ENCODE peak calls at places on chromosomes 13 and 19, in four cellular contexts. One of them, this sample, is unnamed.

GRCh38 chr19:16075430-16076153 is 703 bp upstream of the TPM4 start:
- DNase-seq in activated gamma-delta T cell: no peak
- DNase-seq in activated naive CD4-positive, alpha-beta T cell treated with anti-CD3 and anti-CD28 coated beads, Interleukin-2, amount 50 U/mL, for 16 hours: no peak
- DNase-seq in T-cell: no peak
- DNase-seq in this sample: no peak

GRCh38 chr19:4051175-4052101 is 15.3 kb downstream of the ZBTB7A start:
- DNase-seq in activated gamma-delta T cell: no peak
- DNase-seq in activated naive CD4-positive, alpha-beta T cell treated with anti-CD3 and anti-CD28 coated beads, Interleukin-2, amount 50 U/mL, for 16 hours: no peak
- DNase-seq in T-cell: no peak
- DNase-seq in this sample: peak; percentile 43

GRCh38 chr19:2032296-2032941 is 16.9 kb upstream of the BTBD2 start:
- DNase-seq in activated gamma-delta T cell: no peak
- DNase-seq in activated naive CD4-positive, alpha-beta T cell treated with anti-CD3 and anti-CD28 coated beads, Interleukin-2, amount 50 U/mL, for 16 hours: no peak
- DNase-seq in T-cell: no peak
- DNase-seq in this sample: peak; percentile 72

GRCh38 chr13:28067526-28067925 is 32.9 kb downstream of the FLT3 start:
- DNase-seq in activated gamma-delta T cell: no peak
- DNase-seq in activated naive CD4-positive, alpha-beta T cell treated with anti-CD3 and anti-CD28 coated beads, Interleukin-2, amount 50 U/mL, for 16 hours: no peak
- DNase-seq in T-cell: no peak
- DNase-seq in this sample: no peak

GRCh38 chr13:113342820-113343691 is 20.9 kb downstream of the GRTP1 start:
- DNase-seq in activated gamma-delta T cell: no peak
- DNase-seq in activated naive CD4-positive, alpha-beta T cell treated with anti-CD3 and anti-CD28 coated beads, Interleukin-2, amount 50 U/mL, for 16 hours: no peak
- DNase-seq in T-cell: no peak
- DNase-seq in this sample: no peak

GRCh38 chr13:59477011-59477410 is 686.7 kb downstream of the DIAPH3 start:
- DNase-seq in activated gamma-delta T cell: no peak
- DNase-seq in activated naive CD4-positive, alpha-beta T cell treated with anti-CD3 and anti-CD28 coated beads, Interleukin-2, amount 50 U/mL, for 16 hours: no peak
- DNase-seq in T-cell: no peak
- DNase-seq in this sample: no peak

GRCh38 chr13:59112375-59112774 is 1051.4 kb downstream of the DIAPH3 start:
- DNase-seq in activated gamma-delta T cell: no peak
- DNase-seq in activated naive CD4-positive, alpha-beta T cell treated with anti-CD3 and anti-CD28 coated beads, Interleukin-2, amount 50 U/mL, for 16 hours: no peak
- DNase-seq in T-cell: no peak
- DNase-seq in this sample: no peak

GRCh38 chr19:14768001-14768400 is 10.4 kb downstream of the ADGRE2 start:
- DNase-seq in activated gamma-delta T cell: no peak
- DNase-seq in activated naive CD4-positive, alpha-beta T cell treated with anti-CD3 and anti-CD28 coated beads, Interleukin-2, amount 50 U/mL, for 16 hours: no peak
- DNase-seq in T-cell: no peak
- DNase-seq in this sample: no peak

GRCh38 chr13:80040977-80041310 is 300.0 kb downstream of the SPRY2 start:
- DNase-seq in activated gamma-delta T cell: no peak
- DNase-seq in activated naive CD4-positive, alpha-beta T cell treated with anti-CD3 and anti-CD28 coated beads, Interleukin-2, amount 50 U/mL, for 16 hours: no peak
- DNase-seq in T-cell: no peak
- DNase-seq in this sample: no peak

GRCh38 chr13:104750377-104750776 is 1684.2 kb upstream of the SLC10A2 start:
- DNase-seq in activated gamma-delta T cell: no peak
- DNase-seq in activated naive CD4-positive, alpha-beta T cell treated with anti-CD3 and anti-CD28 coated beads, Interleukin-2, amount 50 U/mL, for 16 hours: no peak
- DNase-seq in T-cell: no peak
- DNase-seq in this sample: no peak

GRCh38 chr13:65907656-65908441 is 1322.3 kb downstream of the PCDH9 start:
- DNase-seq in activated gamma-delta T cell: no peak
- DNase-seq in activated naive CD4-positive, alpha-beta T cell treated with anti-CD3 and anti-CD28 coated beads, Interleukin-2, amount 50 U/mL, for 16 hours: no peak
- DNase-seq in T-cell: no peak
- DNase-seq in this sample: no peak

GRCh38 chr19:17323274-17323972 is 11.2 kb downstream of the ANO8 start:
- DNase-seq in activated gamma-delta T cell: no peak
- DNase-seq in activated naive CD4-positive, alpha-beta T cell treated with anti-CD3 and anti-CD28 coated beads, Interleukin-2, amount 50 U/mL, for 16 hours: no peak
- DNase-seq in T-cell: no peak
- DNase-seq in this sample: no peak

GRCh38 chr13:49569993-49570689 is 15.2 kb downstream of the RCBTB1 start:
- DNase-seq in activated gamma-delta T cell: no peak
- DNase-seq in activated naive CD4-positive, alpha-beta T cell treated with anti-CD3 and anti-CD28 coated beads, Interleukin-2, amount 50 U/mL, for 16 hours: no peak
- DNase-seq in T-cell: no peak
- DNase-seq in this sample: no peak

GRCh38 chr19:3516675-3517207 is 10.6 kb downstream of the FZR1 start:
- DNase-seq in activated gamma-delta T cell: no peak
- DNase-seq in activated naive CD4-positive, alpha-beta T cell treated with anti-CD3 and anti-CD28 coated beads, Interleukin-2, amount 50 U/mL, for 16 hours: no peak
- DNase-seq in T-cell: peak; percentile 61
- DNase-seq in this sample: no peak

GRCh38 chr13:23919006-23919405 is 21.7 kb upstream of the C1QTNF9B start:
- DNase-seq in activated gamma-delta T cell: no peak
- DNase-seq in activated naive CD4-positive, alpha-beta T cell treated with anti-CD3 and anti-CD28 coated beads, Interleukin-2, amount 50 U/mL, for 16 hours: no peak
- DNase-seq in T-cell: no peak
- DNase-seq in this sample: no peak

GRCh38 chr13:84139561-84140158 is 257.4 kb upstream of the SLITRK1 start:
- DNase-seq in activated gamma-delta T cell: no peak
- DNase-seq in activated naive CD4-positive, alpha-beta T cell treated with anti-CD3 and anti-CD28 coated beads, Interleukin-2, amount 50 U/mL, for 16 hours: no peak
- DNase-seq in T-cell: no peak
- DNase-seq in this sample: no peak

GRCh38 chr13:59157181-59157580 is 1006.5 kb downstream of the DIAPH3 start:
- DNase-seq in activated gamma-delta T cell: no peak
- DNase-seq in activated naive CD4-positive, alpha-beta T cell treated with anti-CD3 and anti-CD28 coated beads, Interleukin-2, amount 50 U/mL, for 16 hours: no peak
- DNase-seq in T-cell: no peak
- DNase-seq in this sample: no peak

GRCh38 chr13:34155931-34156607 is 338.1 kb downstream of the RFC3 start:
- DNase-seq in activated gamma-delta T cell: no peak
- DNase-seq in activated naive CD4-positive, alpha-beta T cell treated with anti-CD3 and anti-CD28 coated beads, Interleukin-2, amount 50 U/mL, for 16 hours: no peak
- DNase-seq in T-cell: no peak
- DNase-seq in this sample: no peak

GRCh38 chr13:24540236-24541126 is 27.9 kb upstream of the PARP4 start:
- DNase-seq in activated gamma-delta T cell: no peak
- DNase-seq in activated naive CD4-positive, alpha-beta T cell treated with anti-CD3 and anti-CD28 coated beads, Interleukin-2, amount 50 U/mL, for 16 hours: no peak
- DNase-seq in T-cell: no peak
- DNase-seq in this sample: no peak

GRCh38 chr13:111503376-111503775 is 182.9 kb downstream of the TEX29 start:
- DNase-seq in activated gamma-delta T cell: no peak
- DNase-seq in activated naive CD4-positive, alpha-beta T cell treated with anti-CD3 and anti-CD28 coated beads, Interleukin-2, amount 50 U/mL, for 16 hours: no peak
- DNase-seq in T-cell: no peak
- DNase-seq in this sample: no peak

This sample was measured in stimulated activated effector memory CD8-positive, alpha-beta T cell treated with anti-CD3 and anti-CD28 coated beads, Interleukin-12 subunit alpha, Interleukin-12 subunit beta, amount 100 ng/mL, for 72 hours.